ENCODE peak calls at places on chromosome 22, in five cellular contexts. One of them, this sample, is unnamed.

GRCh38 chr22:30196141-30196866 is 50.3 kb downstream of the LIF start:
- DNase-seq in esophagus squamous epithelium: peak; percentile 30
- DNase-seq in esophagus muscularis mucosa: peak; percentile 96
- DNase-seq in uterus: peak; percentile 86
- DNase-seq in ovary: no peak
- DNase-seq in this sample: peak; percentile 88

GRCh38 chr22:24436553-24436952 is 9.2 kb downstream of the ADORA2A start:
- DNase-seq in esophagus squamous epithelium: no peak
- DNase-seq in esophagus muscularis mucosa: no peak
- DNase-seq in uterus: no peak
- DNase-seq in ovary: no peak
- DNase-seq in this sample: no peak

GRCh38 chr22:25197335-25197734 is 2.3 kb upstream of the CRYBB3 start:
- DNase-seq in esophagus squamous epithelium: no peak
- DNase-seq in esophagus muscularis mucosa: no peak
- DNase-seq in uterus: no peak
- DNase-seq in ovary: no peak
- DNase-seq in this sample: no peak

GRCh38 chr22:26529345-26529744 is 17.1 kb upstream of the TFIP11 start:
- DNase-seq in esophagus squamous epithelium: no peak
- DNase-seq in esophagus muscularis mucosa: no peak
- DNase-seq in uterus: no peak
- DNase-seq in ovary: no peak
- DNase-seq in this sample: peak; percentile 74

GRCh38 chr22:43882122-43882767 is 9.6 kb downstream of the PNPLA5 start:
- DNase-seq in esophagus squamous epithelium: no peak
- DNase-seq in esophagus muscularis mucosa: no peak
- DNase-seq in uterus: no peak
- DNase-seq in ovary: no peak
- DNase-seq in this sample: no peak

GRCh38 chr22:43174941-43175531 is 11.9 kb downstream of the TTLL12 start:
- DNase-seq in esophagus squamous epithelium: no peak
- DNase-seq in esophagus muscularis mucosa: no peak
- DNase-seq in uterus: no peak
- DNase-seq in ovary: no peak
- DNase-seq in this sample: no peak

GRCh38 chr22:25393121-25393805 is 171.2 kb upstream of the GRK3 start:
- DNase-seq in esophagus squamous epithelium: no peak
- DNase-seq in esophagus muscularis mucosa: no peak
- DNase-seq in uterus: no peak
- DNase-seq in ovary: no peak
- DNase-seq in this sample: no peak

GRCh38 chr22:32661737-32662586 is 139.5 kb upstream of the TIMP3 start:
- DNase-seq in esophagus squamous epithelium: no peak
- DNase-seq in esophagus muscularis mucosa: no peak
- DNase-seq in uterus: no peak
- DNase-seq in ovary: no peak
- DNase-seq in this sample: no peak

GRCh38 chr22:43777204-43777671 is 34.9 kb downstream of the EFCAB6 start:
- DNase-seq in esophagus squamous epithelium: no peak
- DNase-seq in esophagus muscularis mucosa: peak; percentile 68
- DNase-seq in uterus: peak; percentile 23
- DNase-seq in ovary: no peak
- DNase-seq in this sample: no peak

GRCh38 chr22:40560551-40560950 is 76.0 kb downstream of the MRTFA start:
- DNase-seq in esophagus squamous epithelium: no peak
- DNase-seq in esophagus muscularis mucosa: no peak
- DNase-seq in uterus: no peak
- DNase-seq in ovary: no peak
- DNase-seq in this sample: no peak

GRCh38 chr22:49363526-49364230 is 464.0 kb downstream of the BRD1 start:
- DNase-seq in esophagus squamous epithelium: no peak
- DNase-seq in esophagus muscularis mucosa: no peak
- DNase-seq in uterus: no peak
- DNase-seq in ovary: no peak
- DNase-seq in this sample: peak; percentile 5

GRCh38 chr22:39434243-39434653 is 22.6 kb upstream of the MGAT3 start:
- DNase-seq in esophagus squamous epithelium: no peak
- DNase-seq in esophagus muscularis mucosa: no peak
- DNase-seq in uterus: no peak
- DNase-seq in ovary: no peak
- DNase-seq in this sample: peak; percentile 74

GRCh38 chr22:39437836-39438704 is 18.7 kb upstream of the MGAT3 start:
- DNase-seq in esophagus squamous epithelium: no peak
- DNase-seq in esophagus muscularis mucosa: no peak
- DNase-seq in uterus: no peak
- DNase-seq in ovary: no peak
- DNase-seq in this sample: no peak

GRCh38 chr22:39433476-39434242 is 23.2 kb upstream of the MGAT3 start:
- DNase-seq in esophagus squamous epithelium: no peak
- DNase-seq in esophagus muscularis mucosa: no peak
- DNase-seq in uterus: no peak
- DNase-seq in ovary: no peak
- DNase-seq in this sample: peak; percentile 56

GRCh38 chr22:39434721-39435120 is 22.1 kb upstream of the MGAT3 start:
- DNase-seq in esophagus squamous epithelium: no peak
- DNase-seq in esophagus muscularis mucosa: no peak
- DNase-seq in uterus: no peak
- DNase-seq in ovary: no peak
- DNase-seq in this sample: no peak

DNA sequence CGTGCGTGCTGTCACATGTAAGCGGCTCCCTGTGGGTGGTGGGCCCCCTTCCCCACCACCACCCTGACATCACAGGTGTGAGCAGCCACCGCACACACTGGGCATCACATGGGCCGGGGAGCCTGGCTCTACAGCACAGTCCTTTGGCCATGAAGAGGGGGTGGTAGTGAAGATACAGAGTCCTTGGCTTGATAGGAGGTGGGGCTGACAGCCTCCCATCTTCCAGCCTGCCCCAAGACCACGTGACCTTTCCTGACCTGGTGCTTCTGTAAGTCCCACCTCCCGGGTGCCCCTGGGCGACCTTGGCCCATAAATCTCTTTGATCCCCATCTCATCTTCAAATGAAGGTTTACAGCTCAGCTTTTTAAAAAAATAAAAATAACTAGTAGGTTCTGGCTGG is 21.2 kb upstream of the MGAT3 start:
- DNase-seq in esophagus squamous epithelium: no peak
- DNase-seq in esophagus muscularis mucosa: no peak
- DNase-seq in uterus: no peak
- DNase-seq in ovary: no peak
- DNase-seq in this sample: peak; percentile 84
- H3K9me3 ChIP-seq in esophagus squamous epithelium: no peaks in the 10 kb centered on the region
- H3K9me3 ChIP-seq in esophagus muscularis mucosa: no peaks in the 10 kb centered on the region
- H3K9me3 ChIP-seq in uterus: no peaks in the 10 kb centered on the region
- H3K9me3 ChIP-seq in ovary: no peaks in the 10 kb centered on the region
- H3K9me3 ChIP-seq in this sample: no peaks in the 10 kb centered on the region

DNA sequence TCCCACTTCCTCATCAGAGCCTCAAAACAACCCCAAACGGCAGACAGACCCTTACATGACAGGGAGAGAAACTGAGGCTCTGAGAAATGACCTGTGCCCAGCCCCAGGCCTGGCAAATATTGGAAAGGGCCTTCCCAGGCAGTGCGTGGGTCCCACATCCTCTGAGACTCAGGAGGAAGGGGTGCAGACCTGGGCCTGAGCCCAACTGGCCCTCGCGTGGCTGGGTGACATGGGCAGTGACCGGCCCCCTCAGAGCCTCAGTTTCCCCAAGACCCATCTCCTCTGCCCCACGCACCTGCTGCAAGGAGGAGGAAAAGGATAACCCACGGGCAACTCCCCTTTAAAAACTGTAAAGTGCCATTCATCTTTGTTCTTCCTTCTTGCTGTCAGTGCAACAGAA is 35.6 kb downstream of the ELFN2 start:
- DNase-seq in esophagus squamous epithelium: no peak
- DNase-seq in esophagus muscularis mucosa: no peak
- DNase-seq in uterus: no peak
- DNase-seq in ovary: no peak
- DNase-seq in this sample: no peak
- TF ChIP-seq POLR2A in esophagus squamous epithelium: no peak
- TF ChIP-seq POLR2A in esophagus muscularis mucosa: no peak
- TF ChIP-seq POLR2A in uterus: no peak
- TF ChIP-seq POLR2A in ovary: no peak
- TF ChIP-seq POLR2A in this sample: no peak

GRCh38 chr22:21594865-21595452 is 27.4 kb downstream of the UBE2L3 start:
- DNase-seq in esophagus squamous epithelium: no peak
- DNase-seq in esophagus muscularis mucosa: no peak
- DNase-seq in uterus: no peak
- DNase-seq in ovary: no peak
- DNase-seq in this sample: no peak

GRCh38 chr22:21590809-21591641 is 23.5 kb downstream of the UBE2L3 start:
- DNase-seq in esophagus squamous epithelium: no peak
- DNase-seq in esophagus muscularis mucosa: no peak
- DNase-seq in uterus: no peak
- DNase-seq in ovary: no peak
- DNase-seq in this sample: no peak

GRCh38 chr22:21591695-21592094 is 24.2 kb downstream of the UBE2L3 start:
- DNase-seq in esophagus squamous epithelium: no peak
- DNase-seq in esophagus muscularis mucosa: no peak
- DNase-seq in uterus: no peak
- DNase-seq in ovary: no peak
- DNase-seq in this sample: no peak

GRCh38 chr22:21593406-21594232 is 26.1 kb downstream of the UBE2L3 start:
- DNase-seq in esophagus squamous epithelium: no peak
- DNase-seq in esophagus muscularis mucosa: no peak
- DNase-seq in uterus: no peak
- DNase-seq in ovary: no peak
- DNase-seq in this sample: no peak

DNA sequence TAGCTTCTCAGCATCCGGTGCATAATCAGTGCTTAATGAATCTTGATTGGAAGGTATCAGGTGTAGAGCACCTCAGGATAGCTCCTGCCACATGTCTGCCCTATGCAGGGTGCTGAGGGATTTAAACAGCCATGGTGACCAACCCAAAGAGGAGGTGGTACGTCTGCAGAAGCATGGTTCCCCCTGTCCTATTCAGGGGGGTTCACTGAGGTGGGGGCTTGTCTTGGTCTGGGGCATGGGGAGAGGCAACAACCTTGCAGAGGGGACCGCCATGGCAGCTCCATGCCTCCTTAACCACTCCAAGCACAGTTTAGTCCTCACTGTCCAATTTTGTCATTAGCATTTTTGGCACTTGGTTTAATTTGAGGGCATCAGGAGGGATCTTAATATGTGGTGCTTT is 24.9 kb downstream of the UBE2L3 start:
- DNase-seq in esophagus squamous epithelium: no peak
- DNase-seq in esophagus muscularis mucosa: no peak
- DNase-seq in uterus: no peak
- DNase-seq in ovary: no peak
- DNase-seq in this sample: no peak
- H3K27ac ChIP-seq in esophagus squamous epithelium: no peak overlapping the region
- H3K27ac ChIP-seq in esophagus muscularis mucosa: no peak overlapping the region
- H3K27ac ChIP-seq in uterus: no peak overlapping the region
- H3K27ac ChIP-seq in ovary: no peak overlapping the region
- H3K27ac ChIP-seq in this sample: no peak overlapping the region

GRCh38 chr22:47474895-47475294 is 712.4 kb downstream of the TBC1D22A start:
- DNase-seq in esophagus squamous epithelium: no peak
- DNase-seq in esophagus muscularis mucosa: peak; percentile 68
- DNase-seq in uterus: no peak
- DNase-seq in ovary: no peak
- DNase-seq in this sample: no peak
- H3K9me3 ChIP-seq in esophagus squamous epithelium: no peaks in the 10 kb centered on the region
- H3K9me3 ChIP-seq in esophagus muscularis mucosa: no peaks in the 10 kb centered on the region
- H3K9me3 ChIP-seq in uterus: no peaks in the 10 kb centered on the region
- H3K9me3 ChIP-seq in ovary: no peaks in the 10 kb centered on the region
- H3K9me3 ChIP-seq in this sample: no peaks in the 10 kb centered on the region